ENCODE peak calls at places on chromosomes 16 and 17, in eight cellular contexts. S, J, Q, N, Y, R, U and K are unnamed samples. For H3K4me1, the result is how much of the 10 kb centered on the place peaks cover.

GRCh38 chr17:5055543-5055942 is 20.3 kb upstream of the SLC52A1 start:
- DNase-seq in N (no peak), Q (no peak), J (no peak), R (peak), S (no peak), U (no peak), Y (no peak), K (no peak)

GRCh38 chr17:66989579-66989978 is 25.1 kb downstream of the CACNG4 start:
- DNase-seq in Y (no peak), Q (no peak), R (no peak), N (no peak), S (no peak), J (no peak), U (no peak), K (no peak)

GRCh38 chr16:89586853-89587252 is 11.3 kb downstream of the CPNE7 start:
- DNase-seq in Q (no peak), J (no peak), N (peak), R (peak), Y (no peak), U (no peak), S (no peak), K (peak)

GRCh38 chr16:11315499-11315898 is 29.8 kb upstream of the RMI2 start:
- DNase-seq in Q (no peak), S (no peak), Y (no peak), R (no peak), N (peak), U (no peak), J (peak), K (no peak)

GRCh38 chr16:66521951-66522771 is 27.8 kb downstream of the TK2 start:
- DNase-seq in J (no peak), R (no peak), S (peak), Q (peak), N (peak), U (no peak), Y (peak), K (no peak)

GRCh38 chr16:51630051-51630450 is 479.0 kb upstream of the SALL1 start:
- DNase-seq in N (no peak), S (no peak), R (no peak), U (no peak), J (no peak), Q (no peak), Y (no peak), K (no peak)

GRCh38 chr16:12255473-12255872 is 278.9 kb downstream of the SNX29 start:
- DNase-seq in Q (no peak), R (no peak), J (no peak), Y (no peak), U (no peak), N (no peak), S (no peak), K (no peak)

GRCh38 chr16:22788190-22788530 is 25.8 kb upstream of the HS3ST2 start:
- DNase-seq in S (no peak), N (no peak), Y (no peak), U (no peak), J (no peak), R (no peak), Q (no peak), K (no peak)

GRCh38 chr16:77995843-77996455 is 26.4 kb upstream of the CLEC3A start:
- DNase-seq in U (no peak), J (no peak), R (no peak), Q (no peak), S (no peak), N (no peak), Y (no peak), K (no peak)

GRCh38 chr16:76292218-76292617 is 15.0 kb downstream of the CNTNAP4 start:
- DNase-seq in S (no peak), Y (no peak), Q (no peak), U (no peak), R (no peak), N (no peak), J (no peak), K (no peak)

GRCh38 chr17:60165976-60166375 is 16.2 kb downstream of the CA4 start:
- DNase-seq in N (no peak), S (no peak), U (no peak), R (no peak), J (no peak), Q (no peak), Y (no peak), K (no peak)

GRCh38 chr17:35171834-35172233 is 22.4 kb downstream of the SLC35G3 start:
- DNase-seq in J (no peak), Y (no peak), N (peak), U (no peak), S (no peak), Q (no peak), R (no peak), K (no peak)

GRCh38 chr16:68478526-68479249 is 30.4 kb upstream of the SMPD3 start:
- DNase-seq in J (no peak), Q (no peak), U (no peak), N (no peak), R (no peak), Y (no peak), S (no peak), K (no peak)
- H3K4me1 ChIP-seq in J (under half), Q (under half), U (under half), N (under half), R (under half), Y (under half), S (under half), K (under half)

GRCh38 chr16:47574091-47575054 is 113.2 kb downstream of the PHKB start:
- DNase-seq in Y (no peak), Q (no peak), U (no peak), J (peak), R (no peak), S (peak), N (peak), K (no peak)
- H3K4me1 ChIP-seq in Y (under half), Q (under half), U (under half), J (under half), R (under half), S (under half), N (under half), K (under half)

DNA sequence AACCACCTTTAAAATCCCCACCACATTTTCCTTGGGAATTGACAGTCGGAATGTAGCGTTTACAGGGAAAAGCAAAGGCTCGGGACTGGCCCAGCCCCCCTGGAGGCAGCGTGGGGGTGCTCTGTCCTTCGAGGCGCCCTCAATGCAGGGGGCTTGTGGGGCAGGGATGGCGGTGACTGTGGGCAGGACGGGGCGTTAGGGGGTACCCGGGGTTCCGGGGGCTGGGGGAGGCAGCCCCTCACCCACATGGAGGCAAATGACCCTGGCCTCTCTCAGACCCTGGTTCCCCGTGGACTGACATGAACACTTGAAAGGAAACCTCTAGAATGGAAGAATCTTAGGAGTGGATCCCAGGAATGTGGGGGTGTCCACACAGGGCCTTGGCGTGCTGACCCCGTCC is 78.4 kb upstream of the GNG13 start:
- DNase-seq in S (no peak), N (no peak), U (no peak), J (no peak), Y (no peak), R (no peak), Q (no peak), K (no peak)
- H3K4me1 ChIP-seq in S (under half), N (under half), U (under half), J (under half), Y (under half), R (under half), Q (under half), K (under half)

DNA sequence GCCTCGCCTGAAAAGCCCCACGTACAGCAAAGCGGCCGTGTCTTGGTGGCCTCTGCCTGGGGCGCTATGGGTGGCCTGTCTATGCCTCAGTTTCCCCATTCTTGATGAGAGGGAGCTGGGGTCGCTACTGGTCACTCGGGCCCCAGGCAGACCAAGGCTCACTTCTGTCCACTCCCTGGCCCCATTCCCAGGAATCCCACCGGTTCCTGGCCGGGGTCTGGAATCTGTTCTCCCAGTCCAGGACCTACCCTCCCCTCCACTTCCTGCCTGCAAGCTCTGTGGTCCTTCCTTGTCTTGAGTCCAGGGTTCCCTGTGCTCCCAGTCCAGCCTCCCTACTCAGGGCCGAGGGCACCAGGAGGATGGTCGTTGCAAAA is 24.5 kb downstream of the METRNL start:
- DNase-seq in J (no peak), Q (no peak), U (no peak), N (no peak), R (no peak), S (no peak), Y (no peak), K (no peak)
- H3K4me1 ChIP-seq in J (under half), Q (under half), U (under half), N (under half), R (under half), S (under half), Y (under half), K (under half)

DNA sequence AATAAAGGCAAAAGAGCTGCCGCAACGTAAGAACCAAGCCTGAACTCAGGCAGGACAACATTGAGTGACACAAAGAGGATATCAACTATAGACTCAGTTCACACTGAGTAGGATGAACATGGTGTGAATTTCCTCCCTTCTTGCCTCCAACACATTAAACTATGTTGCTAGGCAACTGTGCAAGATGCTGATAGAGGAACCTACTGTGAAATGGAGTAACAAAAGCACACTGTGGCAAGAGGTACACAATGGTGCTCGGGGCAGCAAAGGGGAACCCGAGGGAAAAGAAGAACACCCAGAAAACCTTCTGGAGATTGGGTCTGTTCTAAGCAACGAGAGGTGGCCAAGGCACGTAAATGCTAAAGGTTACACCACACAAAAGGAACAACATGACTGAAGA is 34.1 kb downstream of the GRB2 start:
- DNase-seq in J (no peak), U (no peak), N (no peak), S (no peak), Q (no peak), Y (no peak), R (no peak), K (no peak)
- H3K4me1 ChIP-seq in J (under half), U (under half), N (under half), S (under half), Q (under half), Y (half or more), R (under half), K (under half)

GRCh38 chr17:57899822-57900221 is 50.0 kb upstream of the MRPS23 start:
- DNase-seq in Y (peak), R (no peak), U (peak), S (no peak), Q (no peak), N (no peak), J (no peak), K (no peak)
- H3K4me1 ChIP-seq in Y (half or more), R (under half), U (half or more), S (half or more), Q (under half), N (under half), J (under half), K (under half)

GRCh38 chr16:20862162-20862960 is 37.8 kb downstream of the DCUN1D3 start:
- DNase-seq in Q (no peak), J (no peak), R (no peak), S (no peak), N (no peak), U (no peak), Y (no peak), K (no peak)

GRCh38 chr16:20866161-20866772 is 33.9 kb downstream of the DCUN1D3 start:
- DNase-seq in S (no peak), N (peak), Q (no peak), Y (peak), R (peak), U (peak), J (peak), K (peak)

GRCh38 chr16:20867585-20867984 is 32.6 kb downstream of the DCUN1D3 start:
- DNase-seq in N (no peak), S (no peak), J (no peak), Y (no peak), R (no peak), U (no peak), Q (no peak), K (no peak)

GRCh38 chr16:20866792-20867191 is 33.4 kb downstream of the DCUN1D3 start:
- DNase-seq in R (no peak), S (no peak), Q (no peak), U (no peak), Y (no peak), N (peak), J (no peak), K (no peak)

GRCh38 chr16:20865420-20866126 is 34.6 kb downstream of the DCUN1D3 start:
- DNase-seq in S (peak), R (no peak), N (peak), Q (no peak), Y (no peak), U (no peak), J (no peak), K (no peak)
- H3K4me1 ChIP-seq in S (under half), R (under half), N (under half), Q (under half), Y (half or more), U (half or more), J (under half), K (under half)

GRCh38 chr16:21610006-21610544 is 10.7 kb downstream of the METTL9 start:
- DNase-seq in U (no peak), N (no peak), Y (no peak), S (no peak), Q (no peak), R (no peak), J (no peak), K (no peak)

GRCh38 chr16:21611546-21612384 is 12.4 kb downstream of the METTL9 start:
- DNase-seq in R (no peak), N (no peak), S (no peak), J (peak), Q (no peak), Y (no peak), U (no peak), K (no peak)

GRCh38 chr16:21611178-21611545 is 11.8 kb downstream of the METTL9 start:
- DNase-seq in N (peak), J (no peak), S (no peak), Q (no peak), Y (no peak), R (no peak), U (no peak), K (no peak)

GRCh38 chr16:21608647-21609328 is 9.4 kb downstream of the METTL9 start:
- DNase-seq in Y (no peak), Q (no peak), R (no peak), J (peak), U (no peak), N (no peak), S (no peak), K (no peak)

DNA sequence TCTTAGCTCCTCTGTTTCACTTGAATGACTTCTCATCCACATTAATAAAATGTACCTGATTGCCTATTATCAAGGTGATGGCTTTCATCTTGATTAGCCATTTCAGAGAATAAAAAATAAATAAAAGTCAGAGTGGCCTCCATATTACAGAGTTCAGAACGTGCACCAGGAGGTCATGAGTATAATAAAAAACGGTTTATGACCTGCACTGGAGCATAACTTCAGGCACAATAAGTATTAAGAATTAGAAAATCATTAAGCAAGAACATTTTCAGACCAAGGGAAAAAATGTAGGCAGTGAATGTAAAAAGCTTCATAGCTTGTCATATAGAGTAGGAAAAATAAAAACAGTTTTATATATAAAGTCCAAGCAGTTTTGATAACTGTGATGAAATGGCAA is 11.4 kb downstream of the METTL9 start:
- DNase-seq in R (no peak), J (no peak), S (no peak), Q (no peak), Y (no peak), U (no peak), N (no peak), K (no peak)
- H3K4me1 ChIP-seq in R (under half), J (under half), S (under half), Q (under half), Y (half or more), U (under half), N (under half), K (under half)

DNA sequence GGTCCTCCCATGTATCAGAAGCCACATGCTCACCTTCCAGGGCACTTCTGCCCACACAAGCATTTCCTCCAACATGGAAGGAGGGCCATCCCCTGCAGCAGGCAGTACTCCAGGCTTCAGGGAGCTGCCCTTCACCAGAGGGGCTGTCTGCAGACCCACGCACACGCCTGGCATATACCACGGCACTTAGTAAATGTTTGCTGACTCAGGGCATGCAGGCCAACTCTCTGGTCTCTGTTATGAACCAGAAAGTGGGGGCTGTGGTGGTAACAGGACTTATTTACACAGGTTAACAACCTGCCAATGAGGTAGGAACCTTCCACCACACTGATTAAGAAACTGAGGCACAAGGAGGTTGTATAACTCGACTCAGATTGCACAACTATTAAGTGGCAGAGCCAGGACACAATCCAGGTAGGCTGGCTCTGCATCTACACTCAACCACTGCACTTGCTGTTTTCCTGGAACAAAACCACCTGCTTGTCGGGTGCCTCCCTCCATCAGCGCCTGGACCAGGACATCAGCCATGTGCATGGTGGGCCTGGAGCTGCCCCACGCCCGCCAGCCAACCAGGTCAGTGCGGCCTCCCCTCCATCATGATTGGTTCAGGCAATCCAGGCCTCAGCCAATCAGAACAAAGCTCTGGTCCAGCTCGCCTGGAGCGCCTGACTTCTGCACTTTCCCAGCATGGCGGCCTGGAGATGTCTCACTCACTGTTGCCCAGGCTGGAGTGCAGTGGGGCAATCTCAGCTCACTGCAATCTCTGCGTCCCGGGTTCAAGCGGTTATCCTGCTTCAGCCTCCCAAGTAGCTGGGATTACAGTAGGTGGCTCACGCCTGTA is 19.2 kb downstream of the ACTG1 start:
- DNase-seq in U (no peak), Y (no peak), S (no peak), Q (no peak), R (no peak), N (no peak), J (no peak), K (no peak)
- H3K4me1 ChIP-seq in U (under half), Y (under half), S (under half), Q (under half), R (under half), N (under half), J (under half), K (under half)